ENCODE peak calls at places on chromosomes 6 and 20, in six cellular contexts. One of them, this sample, is unnamed.
A peak's percentile ranks its signal among the peaks of the same experiment; 100 is the strongest.

GRCh38 chr20:49831770-49832631 is 19.4 kb downstream of the SLC9A8 start:
- DNase-seq in GM20000: no peak
- DNase-seq in heart right ventricle: no peak
- DNase-seq in COR-L47: no peak
- DNase-seq in stimulated activated naive CD8-positive, alpha-beta T cell treated with anti-CD3 and anti-CD28 coated beads, Interleukin-15, Interleukin-2, amounts not matched to agents 100 U/mL and 50 U/mL, for 24 hours: no peak
- DNase-seq in kidney glomerular epithelial cell: no peak
- DNase-seq in this sample: no peak

GRCh38 chr6:119323478-119323877 is 26.1 kb downstream of the MAN1A1 start:
- DNase-seq in GM20000: no peak
- DNase-seq in heart right ventricle: no peak
- DNase-seq in COR-L47: no peak
- DNase-seq in stimulated activated naive CD8-positive, alpha-beta T cell treated with anti-CD3 and anti-CD28 coated beads, Interleukin-15, Interleukin-2, amounts not matched to agents 100 U/mL and 50 U/mL, for 24 hours: no peak
- DNase-seq in kidney glomerular epithelial cell: peak; percentile 14
- DNase-seq in this sample: no peak

GRCh38 chr6:160129886-160130615 is 8.4 kb downstream of the SLC22A1 start:
- DNase-seq in GM20000: no peak
- DNase-seq in heart right ventricle: no peak
- DNase-seq in COR-L47: no peak
- DNase-seq in stimulated activated naive CD8-positive, alpha-beta T cell treated with anti-CD3 and anti-CD28 coated beads, Interleukin-15, Interleukin-2, amounts not matched to agents 100 U/mL and 50 U/mL, for 24 hours: no peak
- DNase-seq in kidney glomerular epithelial cell: no peak
- DNase-seq in this sample: no peak

GRCh38 chr20:32112862-32113261 is 3.3 kb downstream of the TM9SF4 start:
- DNase-seq in GM20000: no peak
- DNase-seq in heart right ventricle: no peak
- DNase-seq in COR-L47: no peak
- DNase-seq in stimulated activated naive CD8-positive, alpha-beta T cell treated with anti-CD3 and anti-CD28 coated beads, Interleukin-15, Interleukin-2, amounts not matched to agents 100 U/mL and 50 U/mL, for 24 hours: no peak
- DNase-seq in kidney glomerular epithelial cell: no peak
- DNase-seq in this sample: no peak

GRCh38 chr20:58004900-58005299 is 223.6 kb downstream of the ANKRD60 start:
- DNase-seq in GM20000: no peak
- DNase-seq in heart right ventricle: no peak
- DNase-seq in COR-L47: no peak
- DNase-seq in stimulated activated naive CD8-positive, alpha-beta T cell treated with anti-CD3 and anti-CD28 coated beads, Interleukin-15, Interleukin-2, amounts not matched to agents 100 U/mL and 50 U/mL, for 24 hours: no peak
- DNase-seq in kidney glomerular epithelial cell: no peak
- DNase-seq in this sample: no peak

GRCh38 chr6:38776515-38776914 is 61.4 kb downstream of the DNAH8 start:
- DNase-seq in GM20000: no peak
- DNase-seq in heart right ventricle: no peak
- DNase-seq in COR-L47: no peak
- DNase-seq in stimulated activated naive CD8-positive, alpha-beta T cell treated with anti-CD3 and anti-CD28 coated beads, Interleukin-15, Interleukin-2, amounts not matched to agents 100 U/mL and 50 U/mL, for 24 hours: no peak
- DNase-seq in kidney glomerular epithelial cell: peak; percentile 42
- DNase-seq in this sample: no peak

GRCh38 chr6:44073612-44074382 is 53.5 kb downstream of the MRPL14 start:
- DNase-seq in GM20000: no peak
- DNase-seq in heart right ventricle: no peak
- DNase-seq in COR-L47: no peak
- DNase-seq in stimulated activated naive CD8-positive, alpha-beta T cell treated with anti-CD3 and anti-CD28 coated beads, Interleukin-15, Interleukin-2, amounts not matched to agents 100 U/mL and 50 U/mL, for 24 hours: peak; percentile 35
- DNase-seq in kidney glomerular epithelial cell: no peak
- DNase-seq in this sample: no peak

GRCh38 chr20:17710379-17711305 is 10.9 kb downstream of the BANF2 start:
- DNase-seq in GM20000: no peak
- DNase-seq in heart right ventricle: no peak
- DNase-seq in COR-L47: no peak
- DNase-seq in stimulated activated naive CD8-positive, alpha-beta T cell treated with anti-CD3 and anti-CD28 coated beads, Interleukin-15, Interleukin-2, amounts not matched to agents 100 U/mL and 50 U/mL, for 24 hours: no peak
- DNase-seq in kidney glomerular epithelial cell: no peak
- DNase-seq in this sample: no peak

GRCh38 chr6:19435755-19436154 is 401.4 kb upstream of the ID4 start:
- DNase-seq in GM20000: no peak
- DNase-seq in heart right ventricle: no peak
- DNase-seq in COR-L47: no peak
- DNase-seq in stimulated activated naive CD8-positive, alpha-beta T cell treated with anti-CD3 and anti-CD28 coated beads, Interleukin-15, Interleukin-2, amounts not matched to agents 100 U/mL and 50 U/mL, for 24 hours: no peak
- DNase-seq in kidney glomerular epithelial cell: no peak
- DNase-seq in this sample: no peak

GRCh38 chr6:105400501-105400900 is 2.4 kb downstream of the PREP start:
- DNase-seq in GM20000: no peak
- DNase-seq in heart right ventricle: no peak
- DNase-seq in COR-L47: no peak
- DNase-seq in stimulated activated naive CD8-positive, alpha-beta T cell treated with anti-CD3 and anti-CD28 coated beads, Interleukin-15, Interleukin-2, amounts not matched to agents 100 U/mL and 50 U/mL, for 24 hours: no peak
- DNase-seq in kidney glomerular epithelial cell: no peak
- DNase-seq in this sample: no peak

GRCh38 chr6:13248053-13248452 is 80.3 kb downstream of the TBC1D7 start:
- DNase-seq in GM20000: no peak
- DNase-seq in heart right ventricle: no peak
- DNase-seq in COR-L47: no peak
- DNase-seq in stimulated activated naive CD8-positive, alpha-beta T cell treated with anti-CD3 and anti-CD28 coated beads, Interleukin-15, Interleukin-2, amounts not matched to agents 100 U/mL and 50 U/mL, for 24 hours: no peak
- DNase-seq in kidney glomerular epithelial cell: no peak
- DNase-seq in this sample: peak; percentile 59

GRCh38 chr6:43846556-43846955 is 76.5 kb downstream of the VEGFA start:
- DNase-seq in GM20000: no peak
- DNase-seq in heart right ventricle: no peak
- DNase-seq in COR-L47: no peak
- DNase-seq in stimulated activated naive CD8-positive, alpha-beta T cell treated with anti-CD3 and anti-CD28 coated beads, Interleukin-15, Interleukin-2, amounts not matched to agents 100 U/mL and 50 U/mL, for 24 hours: no peak
- DNase-seq in kidney glomerular epithelial cell: no peak
- DNase-seq in this sample: no peak

GRCh38 chr6:128528241-128528640 is 7.8 kb upstream of the PTPRK start:
- DNase-seq in GM20000: no peak
- DNase-seq in heart right ventricle: no peak
- DNase-seq in COR-L47: no peak
- DNase-seq in stimulated activated naive CD8-positive, alpha-beta T cell treated with anti-CD3 and anti-CD28 coated beads, Interleukin-15, Interleukin-2, amounts not matched to agents 100 U/mL and 50 U/mL, for 24 hours: no peak
- DNase-seq in kidney glomerular epithelial cell: no peak
- DNase-seq in this sample: no peak

GRCh38 chr20:63416631-63417030 is 55.5 kb upstream of the CHRNA4 start:
- DNase-seq in GM20000: no peak
- DNase-seq in heart right ventricle: no peak
- DNase-seq in COR-L47: no peak
- DNase-seq in stimulated activated naive CD8-positive, alpha-beta T cell treated with anti-CD3 and anti-CD28 coated beads, Interleukin-15, Interleukin-2, amounts not matched to agents 100 U/mL and 50 U/mL, for 24 hours: no peak
- DNase-seq in kidney glomerular epithelial cell: no peak
- DNase-seq in this sample: no peak

GRCh38 chr20:48364688-48365421 is 462.9 kb downstream of the PREX1 start:
- DNase-seq in GM20000: peak; percentile 66
- DNase-seq in heart right ventricle: no peak
- DNase-seq in COR-L47: no peak
- DNase-seq in stimulated activated naive CD8-positive, alpha-beta T cell treated with anti-CD3 and anti-CD28 coated beads, Interleukin-15, Interleukin-2, amounts not matched to agents 100 U/mL and 50 U/mL, for 24 hours: no peak
- DNase-seq in kidney glomerular epithelial cell: no peak
- DNase-seq in this sample: no peak

GRCh38 chr6:4805553-4806307 is 29.5 kb downstream of the CDYL start:
- DNase-seq in GM20000: no peak
- DNase-seq in heart right ventricle: peak; percentile 40
- DNase-seq in COR-L47: peak; percentile 64
- DNase-seq in stimulated activated naive CD8-positive, alpha-beta T cell treated with anti-CD3 and anti-CD28 coated beads, Interleukin-15, Interleukin-2, amounts not matched to agents 100 U/mL and 50 U/mL, for 24 hours: peak; percentile 35
- DNase-seq in kidney glomerular epithelial cell: peak; percentile 45
- DNase-seq in this sample: peak; percentile 75

GRCh38 chr6:82906951-82907350 is 158.7 kb downstream of the UBE3D start:
- DNase-seq in GM20000: no peak
- DNase-seq in heart right ventricle: no peak
- DNase-seq in COR-L47: no peak
- DNase-seq in stimulated activated naive CD8-positive, alpha-beta T cell treated with anti-CD3 and anti-CD28 coated beads, Interleukin-15, Interleukin-2, amounts not matched to agents 100 U/mL and 50 U/mL, for 24 hours: no peak
- DNase-seq in kidney glomerular epithelial cell: peak; percentile 54
- DNase-seq in this sample: no peak

GRCh38 chr20:10537850-10538480 is 102.9 kb downstream of the SLX4IP start:
- DNase-seq in GM20000: no peak
- DNase-seq in heart right ventricle: no peak
- DNase-seq in COR-L47: no peak
- DNase-seq in stimulated activated naive CD8-positive, alpha-beta T cell treated with anti-CD3 and anti-CD28 coated beads, Interleukin-15, Interleukin-2, amounts not matched to agents 100 U/mL and 50 U/mL, for 24 hours: no peak
- DNase-seq in kidney glomerular epithelial cell: no peak
- DNase-seq in this sample: no peak

GRCh38 chr20:49891486-49891885 is 23.8 kb downstream of the SPATA2 start:
- DNase-seq in GM20000: no peak
- DNase-seq in heart right ventricle: no peak
- DNase-seq in COR-L47: no peak
- DNase-seq in stimulated activated naive CD8-positive, alpha-beta T cell treated with anti-CD3 and anti-CD28 coated beads, Interleukin-15, Interleukin-2, amounts not matched to agents 100 U/mL and 50 U/mL, for 24 hours: no peak
- DNase-seq in kidney glomerular epithelial cell: no peak
- DNase-seq in this sample: no peak

GRCh38 chr6:72132851-72133250 is 246.5 kb downstream of the RIMS1 start:
- DNase-seq in GM20000: no peak
- DNase-seq in heart right ventricle: no peak
- DNase-seq in COR-L47: no peak
- DNase-seq in stimulated activated naive CD8-positive, alpha-beta T cell treated with anti-CD3 and anti-CD28 coated beads, Interleukin-15, Interleukin-2, amounts not matched to agents 100 U/mL and 50 U/mL, for 24 hours: no peak
- DNase-seq in kidney glomerular epithelial cell: peak; percentile 37
- DNase-seq in this sample: no peak

GRCh38 chr6:89818977-89819335 is 638 bp downstream of the MDN1 start:
- DNase-seq in GM20000: no peak
- DNase-seq in heart right ventricle: no peak
- DNase-seq in COR-L47: no peak
- DNase-seq in stimulated activated naive CD8-positive, alpha-beta T cell treated with anti-CD3 and anti-CD28 coated beads, Interleukin-15, Interleukin-2, amounts not matched to agents 100 U/mL and 50 U/mL, for 24 hours: no peak
- DNase-seq in kidney glomerular epithelial cell: peak; percentile 25
- DNase-seq in this sample: peak; percentile 40

GRCh38 chr6:132132420-132132819 is 181.2 kb upstream of the CCN2 start:
- DNase-seq in GM20000: no peak
- DNase-seq in heart right ventricle: no peak
- DNase-seq in COR-L47: no peak
- DNase-seq in stimulated activated naive CD8-positive, alpha-beta T cell treated with anti-CD3 and anti-CD28 coated beads, Interleukin-15, Interleukin-2, amounts not matched to agents 100 U/mL and 50 U/mL, for 24 hours: no peak
- DNase-seq in kidney glomerular epithelial cell: peak; percentile 60
- DNase-seq in this sample: no peak

GRCh38 chr6:126664271-126664670 is 324.4 kb downstream of the CENPW start:
- DNase-seq in GM20000: no peak
- DNase-seq in heart right ventricle: no peak
- DNase-seq in COR-L47: no peak
- DNase-seq in stimulated activated naive CD8-positive, alpha-beta T cell treated with anti-CD3 and anti-CD28 coated beads, Interleukin-15, Interleukin-2, amounts not matched to agents 100 U/mL and 50 U/mL, for 24 hours: no peak
- DNase-seq in kidney glomerular epithelial cell: no peak
- DNase-seq in this sample: no peak

GRCh38 chr6:112468359-112468758 is 121.2 kb downstream of the RFPL4B start:
- DNase-seq in GM20000: no peak
- DNase-seq in heart right ventricle: no peak
- DNase-seq in COR-L47: no peak
- DNase-seq in stimulated activated naive CD8-positive, alpha-beta T cell treated with anti-CD3 and anti-CD28 coated beads, Interleukin-15, Interleukin-2, amounts not matched to agents 100 U/mL and 50 U/mL, for 24 hours: no peak
- DNase-seq in kidney glomerular epithelial cell: peak; percentile 79
- DNase-seq in this sample: no peak

GRCh38 chr20:50558483-50558925 is 48.3 kb downstream of the PTPN1 start:
- DNase-seq in GM20000: no peak
- DNase-seq in heart right ventricle: no peak
- DNase-seq in COR-L47: no peak
- DNase-seq in stimulated activated naive CD8-positive, alpha-beta T cell treated with anti-CD3 and anti-CD28 coated beads, Interleukin-15, Interleukin-2, amounts not matched to agents 100 U/mL and 50 U/mL, for 24 hours: no peak
- DNase-seq in kidney glomerular epithelial cell: peak; percentile 87
- DNase-seq in this sample: no peak

GRCh38 chr6:142377112-142377848 is 75.5 kb downstream of the ADGRG6 start:
- DNase-seq in GM20000: no peak
- DNase-seq in heart right ventricle: peak; percentile 9
- DNase-seq in COR-L47: peak; percentile 14
- DNase-seq in stimulated activated naive CD8-positive, alpha-beta T cell treated with anti-CD3 and anti-CD28 coated beads, Interleukin-15, Interleukin-2, amounts not matched to agents 100 U/mL and 50 U/mL, for 24 hours: no peak
- DNase-seq in kidney glomerular epithelial cell: peak; percentile 55
- DNase-seq in this sample: no peak

GRCh38 chr6:13272131-13273046 is 55.9 kb downstream of the TBC1D7 start:
- DNase-seq in GM20000: peak; percentile 64
- DNase-seq in heart right ventricle: peak; percentile 29
- DNase-seq in COR-L47: no peak
- DNase-seq in stimulated activated naive CD8-positive, alpha-beta T cell treated with anti-CD3 and anti-CD28 coated beads, Interleukin-15, Interleukin-2, amounts not matched to agents 100 U/mL and 50 U/mL, for 24 hours: peak; percentile 22
- DNase-seq in kidney glomerular epithelial cell: peak; percentile 71
- DNase-seq in this sample: no peak

This sample was measured in NCI-H187.